ENCODE peak calls at places on chromosomes 4 and X, in six cellular contexts. One of them, this sample, is unnamed.
A peak's percentile ranks its signal among the peaks of the same experiment; 100 is the strongest.

GRCh38 chr4:15145709-15146108 is 143.4 kb downstream of the CPEB2 start:
- DNase-seq in AG08396: no peak
- DNase-seq in stimulated activated CD4-positive, alpha-beta T cell treated with anti-CD3 and anti-CD28 coated beads, Interleukin-2, amount 100 ng/mL, for 48 hours: no peak
- DNase-seq in ureter: no peak
- DNase-seq in NCI-H1092: peak; percentile 5
- DNase-seq in HT1080: no peak
- DNase-seq in this sample: no peak

GRCh38 chrX:75784689-75785491 is at the start of gene MAGEE2:
- DNase-seq in AG08396: no peak
- DNase-seq in stimulated activated CD4-positive, alpha-beta T cell treated with anti-CD3 and anti-CD28 coated beads, Interleukin-2, amount 100 ng/mL, for 48 hours: peak; percentile 4
- DNase-seq in ureter: no peak
- DNase-seq in NCI-H1092: no peak
- DNase-seq in HT1080: no peak
- DNase-seq in this sample: no peak

GRCh38 chrX:52420824-52421443 is 52.1 kb downstream of the XAGE2 start:
- DNase-seq in AG08396: no peak
- DNase-seq in stimulated activated CD4-positive, alpha-beta T cell treated with anti-CD3 and anti-CD28 coated beads, Interleukin-2, amount 100 ng/mL, for 48 hours: no peak
- DNase-seq in ureter: no peak
- DNase-seq in NCI-H1092: no peak
- DNase-seq in HT1080: no peak
- DNase-seq in this sample: no peak

GRCh38 chrX:119763175-119763574 is 4.8 kb downstream of the SOWAHD start:
- DNase-seq in AG08396: peak; percentile 54
- DNase-seq in stimulated activated CD4-positive, alpha-beta T cell treated with anti-CD3 and anti-CD28 coated beads, Interleukin-2, amount 100 ng/mL, for 48 hours: no peak
- DNase-seq in ureter: no peak
- DNase-seq in NCI-H1092: no peak
- DNase-seq in HT1080: peak; percentile 24
- DNase-seq in this sample: no peak

GRCh38 chrX:10157545-10157944 is 770 bp downstream of the CLCN4 start:
- DNase-seq in AG08396: peak; percentile 50
- DNase-seq in stimulated activated CD4-positive, alpha-beta T cell treated with anti-CD3 and anti-CD28 coated beads, Interleukin-2, amount 100 ng/mL, for 48 hours: no peak
- DNase-seq in ureter: no peak
- DNase-seq in NCI-H1092: no peak
- DNase-seq in HT1080: no peak
- DNase-seq in this sample: no peak

GRCh38 chr4:180860136-180860720 is 1383.0 kb upstream of the TENM3 start:
- DNase-seq in AG08396: no peak
- DNase-seq in stimulated activated CD4-positive, alpha-beta T cell treated with anti-CD3 and anti-CD28 coated beads, Interleukin-2, amount 100 ng/mL, for 48 hours: no peak
- DNase-seq in ureter: no peak
- DNase-seq in NCI-H1092: no peak
- DNase-seq in HT1080: no peak
- DNase-seq in this sample: no peak

GRCh38 chr4:80215449-80216052 is 18.2 kb downstream of the PRDM8 start:
- DNase-seq in AG08396: no peak
- DNase-seq in stimulated activated CD4-positive, alpha-beta T cell treated with anti-CD3 and anti-CD28 coated beads, Interleukin-2, amount 100 ng/mL, for 48 hours: no peak
- DNase-seq in ureter: no peak
- DNase-seq in NCI-H1092: no peak
- DNase-seq in HT1080: no peak
- DNase-seq in this sample: no peak

GRCh38 chr4:176964116-176964691 is 171.5 kb upstream of the VEGFC start:
- DNase-seq in AG08396: no peak
- DNase-seq in stimulated activated CD4-positive, alpha-beta T cell treated with anti-CD3 and anti-CD28 coated beads, Interleukin-2, amount 100 ng/mL, for 48 hours: no peak
- DNase-seq in ureter: no peak
- DNase-seq in NCI-H1092: no peak
- DNase-seq in HT1080: peak; percentile 34
- DNase-seq in this sample: no peak

GRCh38 chr4:48194986-48195773 is 61.1 kb upstream of the TXK start:
- DNase-seq in AG08396: no peak
- DNase-seq in stimulated activated CD4-positive, alpha-beta T cell treated with anti-CD3 and anti-CD28 coated beads, Interleukin-2, amount 100 ng/mL, for 48 hours: no peak
- DNase-seq in ureter: no peak
- DNase-seq in NCI-H1092: peak; percentile 47
- DNase-seq in HT1080: no peak
- DNase-seq in this sample: no peak

GRCh38 chr4:7904942-7905341 is 34.7 kb downstream of the AFAP1 start:
- DNase-seq in AG08396: peak; percentile 44
- DNase-seq in stimulated activated CD4-positive, alpha-beta T cell treated with anti-CD3 and anti-CD28 coated beads, Interleukin-2, amount 100 ng/mL, for 48 hours: no peak
- DNase-seq in ureter: no peak
- DNase-seq in NCI-H1092: no peak
- DNase-seq in HT1080: no peak
- DNase-seq in this sample: no peak

GRCh38 chrX:110509778-110510510 is 151.3 kb downstream of the RTL9 start:
- DNase-seq in AG08396: no peak
- DNase-seq in stimulated activated CD4-positive, alpha-beta T cell treated with anti-CD3 and anti-CD28 coated beads, Interleukin-2, amount 100 ng/mL, for 48 hours: no peak
- DNase-seq in ureter: no peak
- DNase-seq in NCI-H1092: no peak
- DNase-seq in HT1080: peak; percentile 4
- DNase-seq in this sample: peak; percentile 0

GRCh38 chrX:119655125-119655524 is 37.8 kb downstream of the SEPTIN6 start:
- DNase-seq in AG08396: peak; percentile 43
- DNase-seq in stimulated activated CD4-positive, alpha-beta T cell treated with anti-CD3 and anti-CD28 coated beads, Interleukin-2, amount 100 ng/mL, for 48 hours: peak; percentile 58
- DNase-seq in ureter: no peak
- DNase-seq in NCI-H1092: no peak
- DNase-seq in HT1080: peak; percentile 62
- DNase-seq in this sample: peak; percentile 27

GRCh38 chrX:102085706-102086105 is 39.8 kb upstream of the TCEAL2 start:
- DNase-seq in AG08396: no peak
- DNase-seq in stimulated activated CD4-positive, alpha-beta T cell treated with anti-CD3 and anti-CD28 coated beads, Interleukin-2, amount 100 ng/mL, for 48 hours: no peak
- DNase-seq in ureter: no peak
- DNase-seq in NCI-H1092: no peak
- DNase-seq in HT1080: peak; percentile 1
- DNase-seq in this sample: no peak

GRCh38 chr4:161829631-161830030 is 334.2 kb downstream of the FSTL5 start:
- DNase-seq in AG08396: no peak
- DNase-seq in stimulated activated CD4-positive, alpha-beta T cell treated with anti-CD3 and anti-CD28 coated beads, Interleukin-2, amount 100 ng/mL, for 48 hours: no peak
- DNase-seq in ureter: no peak
- DNase-seq in NCI-H1092: peak; percentile 59
- DNase-seq in HT1080: no peak
- DNase-seq in this sample: no peak

GRCh38 chr4:41209187-41209586 is 5.2 kb downstream of the APBB2 start:
- DNase-seq in AG08396: no peak
- DNase-seq in stimulated activated CD4-positive, alpha-beta T cell treated with anti-CD3 and anti-CD28 coated beads, Interleukin-2, amount 100 ng/mL, for 48 hours: no peak
- DNase-seq in ureter: no peak
- DNase-seq in NCI-H1092: no peak
- DNase-seq in HT1080: no peak
- DNase-seq in this sample: no peak

GRCh38 chr4:1547131-1547862 is 136.8 kb downstream of the FAM53A start:
- DNase-seq in AG08396: no peak
- DNase-seq in stimulated activated CD4-positive, alpha-beta T cell treated with anti-CD3 and anti-CD28 coated beads, Interleukin-2, amount 100 ng/mL, for 48 hours: no peak
- DNase-seq in ureter: no peak
- DNase-seq in NCI-H1092: no peak
- DNase-seq in HT1080: no peak
- DNase-seq in this sample: no peak

GRCh38 chr4:52635130-52635529 is 24.0 kb downstream of the USP46 start:
- DNase-seq in AG08396: no peak
- DNase-seq in stimulated activated CD4-positive, alpha-beta T cell treated with anti-CD3 and anti-CD28 coated beads, Interleukin-2, amount 100 ng/mL, for 48 hours: no peak
- DNase-seq in ureter: no peak
- DNase-seq in NCI-H1092: no peak
- DNase-seq in HT1080: no peak
- DNase-seq in this sample: no peak

GRCh38 chrX:20350598-20350997 is 83.9 kb upstream of the RPS6KA3 start:
- DNase-seq in AG08396: no peak
- DNase-seq in stimulated activated CD4-positive, alpha-beta T cell treated with anti-CD3 and anti-CD28 coated beads, Interleukin-2, amount 100 ng/mL, for 48 hours: no peak
- DNase-seq in ureter: no peak
- DNase-seq in NCI-H1092: no peak
- DNase-seq in HT1080: no peak
- DNase-seq in this sample: no peak

GRCh38 chrX:132171881-132172280 is 44.1 kb upstream of the FRMD7 start:
- DNase-seq in AG08396: no peak
- DNase-seq in stimulated activated CD4-positive, alpha-beta T cell treated with anti-CD3 and anti-CD28 coated beads, Interleukin-2, amount 100 ng/mL, for 48 hours: no peak
- DNase-seq in ureter: no peak
- DNase-seq in NCI-H1092: no peak
- DNase-seq in HT1080: no peak
- DNase-seq in this sample: no peak

GRCh38 chr4:23083391-23083790 is 390.7 kb downstream of the GBA3 start:
- DNase-seq in AG08396: no peak
- DNase-seq in stimulated activated CD4-positive, alpha-beta T cell treated with anti-CD3 and anti-CD28 coated beads, Interleukin-2, amount 100 ng/mL, for 48 hours: no peak
- DNase-seq in ureter: no peak
- DNase-seq in NCI-H1092: no peak
- DNase-seq in HT1080: no peak
- DNase-seq in this sample: no peak

GRCh38 chr4:54719378-54719777 is 61.6 kb downstream of the KIT start:
- DNase-seq in AG08396: no peak
- DNase-seq in stimulated activated CD4-positive, alpha-beta T cell treated with anti-CD3 and anti-CD28 coated beads, Interleukin-2, amount 100 ng/mL, for 48 hours: no peak
- DNase-seq in ureter: no peak
- DNase-seq in NCI-H1092: no peak
- DNase-seq in HT1080: no peak
- DNase-seq in this sample: no peak

GRCh38 chr4:6192245-6192644 is 8.1 kb downstream of the JAKMIP1 start:
- DNase-seq in AG08396: no peak
- DNase-seq in stimulated activated CD4-positive, alpha-beta T cell treated with anti-CD3 and anti-CD28 coated beads, Interleukin-2, amount 100 ng/mL, for 48 hours: no peak
- DNase-seq in ureter: no peak
- DNase-seq in NCI-H1092: no peak
- DNase-seq in HT1080: peak; percentile 20
- DNase-seq in this sample: no peak

GRCh38 chr4:26850528-26850927 is 10.1 kb upstream of the STIM2 start:
- DNase-seq in AG08396: no peak
- DNase-seq in stimulated activated CD4-positive, alpha-beta T cell treated with anti-CD3 and anti-CD28 coated beads, Interleukin-2, amount 100 ng/mL, for 48 hours: no peak
- DNase-seq in ureter: no peak
- DNase-seq in NCI-H1092: no peak
- DNase-seq in HT1080: no peak
- DNase-seq in this sample: no peak

GRCh38 chrX:136250191-136251041 is 784 bp downstream of the MAP7D3 start:
- DNase-seq in AG08396: peak; percentile 42
- DNase-seq in stimulated activated CD4-positive, alpha-beta T cell treated with anti-CD3 and anti-CD28 coated beads, Interleukin-2, amount 100 ng/mL, for 48 hours: peak; percentile 19
- DNase-seq in ureter: no peak
- DNase-seq in NCI-H1092: no peak
- DNase-seq in HT1080: peak; percentile 16
- DNase-seq in this sample: peak; percentile 10

GRCh38 chr4:98522603-98523395 is 135.6 kb downstream of the TSPAN5 start:
- DNase-seq in AG08396: peak; percentile 27
- DNase-seq in stimulated activated CD4-positive, alpha-beta T cell treated with anti-CD3 and anti-CD28 coated beads, Interleukin-2, amount 100 ng/mL, for 48 hours: no peak
- DNase-seq in ureter: no peak
- DNase-seq in NCI-H1092: no peak
- DNase-seq in HT1080: peak; percentile 91
- DNase-seq in this sample: peak; percentile 68

GRCh38 chrX:78652971-78653822 is 5.9 kb downstream of the RTL3 start:
- DNase-seq in AG08396: peak; percentile 44
- DNase-seq in stimulated activated CD4-positive, alpha-beta T cell treated with anti-CD3 and anti-CD28 coated beads, Interleukin-2, amount 100 ng/mL, for 48 hours: no peak
- DNase-seq in ureter: no peak
- DNase-seq in NCI-H1092: no peak
- DNase-seq in HT1080: peak; percentile 91
- DNase-seq in this sample: no peak

GRCh38 chrX:78092296-78092695 is 11.8 kb upstream of the PGK1 start:
- DNase-seq in AG08396: peak; percentile 22
- DNase-seq in stimulated activated CD4-positive, alpha-beta T cell treated with anti-CD3 and anti-CD28 coated beads, Interleukin-2, amount 100 ng/mL, for 48 hours: no peak
- DNase-seq in ureter: no peak
- DNase-seq in NCI-H1092: no peak
- DNase-seq in HT1080: peak; percentile 76
- DNase-seq in this sample: peak; percentile 16

GRCh38 chr4:185774815-185775684 is 36.9 kb downstream of the SORBS2 start:
- DNase-seq in AG08396: peak; percentile 45
- DNase-seq in stimulated activated CD4-positive, alpha-beta T cell treated with anti-CD3 and anti-CD28 coated beads, Interleukin-2, amount 100 ng/mL, for 48 hours: no peak
- DNase-seq in ureter: no peak
- DNase-seq in NCI-H1092: no peak
- DNase-seq in HT1080: peak; percentile 92
- DNase-seq in this sample: no peak

GRCh38 chr4:82394896-82395295 is 21.1 kb upstream of the HNRNPD start:
- DNase-seq in AG08396: no peak
- DNase-seq in stimulated activated CD4-positive, alpha-beta T cell treated with anti-CD3 and anti-CD28 coated beads, Interleukin-2, amount 100 ng/mL, for 48 hours: no peak
- DNase-seq in ureter: no peak
- DNase-seq in NCI-H1092: no peak
- DNase-seq in HT1080: peak; percentile 56
- DNase-seq in this sample: peak; percentile 75

GRCh38 chr4:52425751-52426326 is 233.3 kb downstream of the USP46 start:
- DNase-seq in AG08396: no peak
- DNase-seq in stimulated activated CD4-positive, alpha-beta T cell treated with anti-CD3 and anti-CD28 coated beads, Interleukin-2, amount 100 ng/mL, for 48 hours: no peak
- DNase-seq in ureter: no peak
- DNase-seq in NCI-H1092: peak; percentile 56
- DNase-seq in HT1080: no peak
- DNase-seq in this sample: no peak

GRCh38 chrX:40083120-40083978 is 14.4 kb downstream of the BCOR start:
- DNase-seq in AG08396: no peak
- DNase-seq in stimulated activated CD4-positive, alpha-beta T cell treated with anti-CD3 and anti-CD28 coated beads, Interleukin-2, amount 100 ng/mL, for 48 hours: no peak
- DNase-seq in ureter: no peak
- DNase-seq in NCI-H1092: no peak
- DNase-seq in HT1080: no peak
- DNase-seq in this sample: no peak

GRCh38 chr4:183416878-183417277 is 27.6 kb upstream of the CDKN2AIP start:
- DNase-seq in AG08396: no peak
- DNase-seq in stimulated activated CD4-positive, alpha-beta T cell treated with anti-CD3 and anti-CD28 coated beads, Interleukin-2, amount 100 ng/mL, for 48 hours: no peak
- DNase-seq in ureter: no peak
- DNase-seq in NCI-H1092: peak; percentile 16
- DNase-seq in HT1080: no peak
- DNase-seq in this sample: no peak